ENCODE peak calls at places on chromosomes 16 and 17, in five cellular contexts. F, Q, Z, U and T are unnamed samples. For H3K4me1, the result is how much of the 10 kb centered on the place peaks cover.

GRCh38 chr17:258045-258734 is 76.7 kb upstream of the DOC2B start:
- DNase-seq in Q (peak), F (no peak), Z (peak), U (no peak), T (no peak)

GRCh38 chr17:1736348-1737281 is 6.1 kb upstream of the SERPINF2 start:
- DNase-seq in U (no peak), Q (peak), F (no peak), Z (peak), T (no peak)

GRCh38 chr16:19131809-19132777 is 18.3 kb downstream of the ITPRIPL2 start:
- DNase-seq in U (no peak), Z (no peak), F (no peak), Q (no peak), T (no peak)

GRCh38 chr16:30948956-30949654 is at the start of gene ORAI3:
- DNase-seq in F (peak), Q (peak), Z (peak), U (peak), T (peak)

GRCh38 chr16:72722552-72722951 is 325.4 kb downstream of the ZFHX3 start:
- DNase-seq in U (peak), Z (no peak), F (no peak), Q (no peak), T (peak)

GRCh38 chr16:84141143-84141670 is 3.8 kb downstream of the HSDL1 start:
- DNase-seq in F (no peak), Q (no peak), U (no peak), Z (no peak), T (no peak)

GRCh38 chr17:80649672-80650338 is 105.2 kb downstream of the RPTOR start:
- DNase-seq in F (no peak), Q (peak), U (peak), Z (no peak), T (peak)

GRCh38 chr16:52069866-52070265 is 477.1 kb downstream of the TOX3 start:
- DNase-seq in U (peak), Q (no peak), F (no peak), Z (no peak), T (peak)

GRCh38 chr17:8904201-8904600 is 36.7 kb upstream of the PIK3R6 start:
- DNase-seq in Z (no peak), U (no peak), Q (no peak), F (no peak), T (no peak)

GRCh38 chr17:28372945-28373274 is 1.4 kb downstream of the SARM1 start:
- DNase-seq in F (no peak), Q (no peak), U (no peak), Z (no peak), T (no peak)

GRCh38 chr16:4200000-4200780 is 41.7 kb downstream of the SRL start:
- DNase-seq in F (peak), U (peak), Q (peak), Z (peak), T (peak)

GRCh38 chr17:82126479-82127314 is 28.7 kb upstream of the FASN start:
- DNase-seq in Q (no peak), U (no peak), F (no peak), Z (no peak), T (no peak)

GRCh38 chr17:16378631-16379282 is 2.1 kb upstream of the UBB start:
- DNase-seq in Q (no peak), U (no peak), F (peak), Z (no peak), T (no peak)

GRCh38 chr16:56669840-56670639 is 426 bp downstream of the MT1H start:
- DNase-seq in Q (no peak), Z (no peak), F (no peak), U (no peak), T (no peak)

GRCh38 chr17:4710693-4711634 is 532 bp downstream of the ARRB2 start:
- DNase-seq in Q (no peak), U (no peak), Z (no peak), F (no peak), T (no peak)

GRCh38 chr16:6207124-6207523 is 1109.5 kb upstream of the EEF2KMT start:
- DNase-seq in U (no peak), F (no peak), Z (no peak), Q (no peak), T (no peak)
- H3K4me1 ChIP-seq in U (under half), F (under half), Z (under half), Q (under half), T (under half)

DNA sequence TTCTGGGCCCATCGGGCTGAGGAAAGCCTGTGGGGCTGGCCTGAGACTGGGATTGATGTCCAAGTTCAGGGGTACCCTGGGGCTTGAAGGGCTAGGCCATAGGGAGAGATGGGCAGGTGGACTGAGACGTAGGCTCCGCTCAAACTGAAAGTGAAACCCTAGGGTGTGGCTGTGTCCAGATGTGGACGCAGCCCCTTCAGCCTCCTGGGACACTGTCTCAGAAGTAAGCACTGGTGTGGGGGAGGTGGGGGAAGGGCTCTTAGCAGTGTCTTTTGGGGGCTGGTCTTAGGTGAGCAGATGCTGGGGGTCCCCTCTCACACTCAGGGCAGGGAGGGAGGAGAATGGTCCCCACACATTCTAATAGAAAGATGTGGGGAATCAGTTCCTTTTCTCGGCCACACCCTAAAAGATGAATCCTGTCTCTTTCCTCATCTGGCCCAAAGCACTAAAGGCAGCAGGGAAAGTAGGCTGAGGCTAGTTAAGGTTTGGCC is 5.5 kb downstream of the FMNL1 start:
- DNase-seq in Q (no peak), F (no peak), U (no peak), Z (no peak), T (no peak)
- H3K4me1 ChIP-seq in Q (under half), F (half or more), U (under half), Z (under half), T (under half)

DNA sequence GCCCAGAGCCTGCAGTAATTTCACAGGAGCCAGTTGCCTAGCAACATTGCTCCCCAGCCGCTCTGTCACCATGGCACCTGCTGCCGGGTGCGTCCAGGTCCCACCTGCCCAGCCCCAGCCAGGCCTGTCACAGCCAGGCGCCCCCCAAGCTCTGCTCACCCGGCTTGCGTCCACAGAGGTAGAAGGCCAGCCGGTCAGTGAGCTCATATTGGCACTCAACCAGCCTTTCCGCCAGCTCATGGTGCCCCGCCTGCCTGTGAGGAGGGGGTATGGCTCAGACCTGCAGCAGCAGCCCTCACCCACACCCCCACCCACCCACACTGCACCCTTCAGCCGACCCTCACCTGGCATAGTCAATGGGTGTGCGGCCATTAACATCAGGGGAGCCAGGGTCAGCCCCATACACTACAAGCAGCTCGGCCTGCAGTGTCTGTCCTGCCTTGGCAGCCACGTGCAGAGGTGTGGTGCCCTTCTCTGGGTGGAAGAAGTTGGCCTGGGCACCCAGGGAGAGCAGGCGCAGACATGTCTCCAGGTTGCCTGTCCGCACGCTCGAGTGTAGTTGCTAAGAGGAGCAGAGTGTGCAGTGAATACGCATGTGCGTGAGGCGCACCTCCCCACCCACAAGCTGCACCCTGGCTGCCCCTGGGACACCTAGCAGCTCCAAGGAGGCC is 7.7 kb downstream of the GIT1 start:
- DNase-seq in U (no peak), Z (no peak), F (peak), Q (no peak), T (no peak)
- H3K4me1 ChIP-seq in U (under half), Z (under half), F (under half), Q (under half), T (under half)

GRCh38 chr17:46141645-46142044 is 51.6 kb downstream of the KANSL1 start:
- DNase-seq in Q (no peak), F (no peak), Z (no peak), U (no peak), T (no peak)
- H3K4me1 ChIP-seq in Q (under half), F (under half), Z (under half), U (under half), T (under half)

DNA sequence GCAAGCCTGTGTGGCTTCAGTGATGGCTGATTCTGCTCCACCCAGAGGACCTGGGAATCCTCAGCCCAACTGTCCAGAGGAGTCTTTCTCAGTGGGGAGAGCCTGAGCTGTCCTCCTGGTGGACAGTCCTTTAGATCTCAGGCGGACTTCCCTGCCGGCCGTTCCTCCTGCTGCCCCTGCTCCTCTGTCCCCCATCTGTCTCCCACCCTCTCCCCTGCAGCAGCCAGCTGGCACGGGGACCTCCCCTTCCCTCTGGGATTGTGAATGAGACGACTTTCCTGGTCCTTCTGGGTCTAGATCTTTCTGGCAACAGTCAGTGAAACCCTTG is 279.7 kb downstream of the SEC14L1 start:
- DNase-seq in Z (no peak), U (no peak), F (no peak), Q (no peak), T (no peak)
- H3K4me1 ChIP-seq in Z (under half), U (half or more), F (under half), Q (under half), T (under half)

DNA sequence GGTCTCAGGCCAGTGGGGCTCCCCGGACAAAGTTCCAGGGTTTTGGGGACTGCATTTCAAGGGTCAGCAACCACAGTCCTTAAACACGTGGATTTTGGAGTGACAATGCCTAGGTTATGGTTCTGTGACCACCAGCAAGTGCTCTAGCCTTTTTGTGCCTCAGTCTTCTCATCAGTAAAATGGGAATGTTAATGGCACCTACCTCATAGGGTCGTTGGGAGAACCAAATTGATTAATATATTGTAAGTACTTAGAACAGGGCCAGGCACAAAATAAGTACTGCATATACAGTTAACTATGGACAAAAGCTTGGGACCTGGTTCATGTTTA is 13.8 kb downstream of the IL4R start:
- DNase-seq in Z (no peak), U (no peak), Q (no peak), F (no peak), T (no peak)
- H3K4me1 ChIP-seq in Z (under half), U (under half), Q (under half), F (half or more), T (under half)

GRCh38 chr17:77258638-77259037 is 117.9 kb downstream of the SEC14L1 start:
- DNase-seq in Q (no peak), U (no peak), F (no peak), Z (no peak), T (no peak)
- H3K4me1 ChIP-seq in Q (under half), U (under half), F (under half), Z (under half), T (under half)

DNA sequence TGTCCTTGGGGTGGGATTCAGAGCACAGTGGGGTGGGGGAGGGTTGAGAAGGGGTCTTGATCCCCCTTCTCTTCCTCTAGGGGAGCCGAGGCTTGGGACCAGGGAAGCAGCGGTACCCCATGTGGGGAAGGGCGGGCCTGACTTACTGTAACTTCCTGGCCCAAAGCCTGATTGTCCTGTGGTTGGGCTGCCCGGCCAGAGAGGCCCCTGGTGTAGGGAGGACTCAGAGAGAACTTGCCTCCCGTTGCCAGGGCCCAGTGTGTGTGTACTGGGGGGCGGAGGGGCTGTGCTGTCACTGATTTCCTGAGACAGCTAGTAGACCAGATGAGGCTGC is 16.8 kb downstream of the SOCS3 start:
- DNase-seq in F (no peak), Z (peak), U (no peak), Q (peak), T (no peak)
- H3K4me1 ChIP-seq in F (half or more), Z (under half), U (under half), Q (under half), T (under half)